ENCODE peak calls at places on chromosomes 4 and X, in four cellular contexts. K is IMR-90, P is A549, V is K562. Q is an unnamed sample.

GRCh38 chrX:81489987-81490386 is 288.1 kb downstream of the SH3BGRL start:
- DNase-seq in K (no peak), P (no peak), V (peak), Q (no peak)

GRCh38 chrX:3638280-3638873 is 75.1 kb downstream of the PRKX start:
- DNase-seq in K (peak), P (peak), V (peak), Q (peak)

GRCh38 chrX:22073928-22074327 is 41.8 kb downstream of the PHEX start:
- DNase-seq in K (no peak), P (no peak), V (no peak), Q (no peak)

GRCh38 chr4:185911556-185912064 is 99.6 kb upstream of the SORBS2 start:
- DNase-seq in K (peak), P (no peak), V (no peak), Q (no peak)

GRCh38 chr4:24855741-24856140 is 57.1 kb downstream of the CCDC149 start:
- DNase-seq in K (no peak), P (no peak), V (no peak), Q (no peak)

GRCh38 chrX:100649550-100650356 is 5.8 kb downstream of the SRPX2 start:
- DNase-seq in K (peak), P (peak), V (no peak), Q (no peak)

GRCh38 chr4:183905081-183905592 is at the start of gene STOX2:
- DNase-seq in K (peak), P (peak), V (no peak), Q (peak)

GRCh38 chr4:147093206-147093605 is 147.5 kb upstream of the TTC29 start:
- DNase-seq in K (no peak), P (no peak), V (no peak), Q (no peak)

GRCh38 chrX:23871905-23872546 is 35.7 kb downstream of the APOO start:
- DNase-seq in K (no peak), P (peak), V (no peak), Q (no peak)

GRCh38 chr4:87838207-87838606 is 5.4 kb downstream of the MEPE start:
- DNase-seq in K (no peak), P (peak), V (peak), Q (no peak)

GRCh38 chr4:154088741-154089140 is 299.9 kb upstream of the SFRP2 start:
- DNase-seq in K (no peak), P (no peak), V (no peak), Q (no peak)

GRCh38 chr4:87853108-87853507 is 20.3 kb downstream of the MEPE start:
- DNase-seq in K (peak), P (peak), V (peak), Q (peak)

GRCh38 chr4:151389316-151389715 is 19.7 kb upstream of the FHIP1A start:
- DNase-seq in K (no peak), P (no peak), V (no peak), Q (no peak)

GRCh38 chr4:118351851-118352827 is 664 bp downstream of the PRSS12 start:
- DNase-seq in K (peak), P (peak), V (no peak), Q (peak)

GRCh38 chrX:17814557-17814956 is 46.5 kb downstream of the RAI2 start:
- DNase-seq in K (peak), P (no peak), V (no peak), Q (no peak)

GRCh38 chrX:10052906-10053625 is 85.9 kb downstream of the CLDN34 start:
- DNase-seq in K (no peak), P (no peak), V (no peak), Q (no peak)

GRCh38 chr4:46937493-46937892 is 28.4 kb upstream of the COX7B2 start:
- DNase-seq in K (no peak), P (no peak), V (no peak), Q (no peak)

GRCh38 chr4:78020677-78021076 is 36.4 kb upstream of the FRAS1 start:
- DNase-seq in K (no peak), P (no peak), V (no peak), Q (no peak)

GRCh38 chr4:132982151-132982550 is 166.9 kb upstream of the PCDH10 start:
- DNase-seq in K (no peak), P (no peak), V (no peak), Q (no peak)

GRCh38 chrX:129534816-129535578 is 5.1 kb upstream of the OCRL start:
- DNase-seq in K (peak), P (no peak), V (no peak), Q (no peak)

GRCh38 chrX:71541546-71542022 is 8.7 kb downstream of the OGT start:
- DNase-seq in K (peak), P (no peak), V (no peak), Q (no peak)

GRCh38 chr4:152352645-152353116 is 183.2 kb downstream of the FBXW7 start:
- DNase-seq in K (peak), P (peak), V (peak), Q (peak)

GRCh38 chrX:154096140-154097002 is 1.1 kb downstream of the MECP2 start:
- DNase-seq in K (peak), P (peak), V (peak), Q (no peak)

GRCh38 chrX:125605145-125605544 is 285.5 kb downstream of the TEX13C start:
- DNase-seq in K (no peak), P (no peak), V (no peak), Q (no peak)

GRCh38 chrX:50107470-50107869 is 93.3 kb downstream of the AKAP4 start:
- DNase-seq in K (no peak), P (no peak), V (no peak), Q (no peak)

GRCh38 chrX:119655125-119655524 is 37.8 kb downstream of the SEPTIN6 start:
- DNase-seq in K (peak), P (peak), V (peak), Q (no peak)

DNA sequence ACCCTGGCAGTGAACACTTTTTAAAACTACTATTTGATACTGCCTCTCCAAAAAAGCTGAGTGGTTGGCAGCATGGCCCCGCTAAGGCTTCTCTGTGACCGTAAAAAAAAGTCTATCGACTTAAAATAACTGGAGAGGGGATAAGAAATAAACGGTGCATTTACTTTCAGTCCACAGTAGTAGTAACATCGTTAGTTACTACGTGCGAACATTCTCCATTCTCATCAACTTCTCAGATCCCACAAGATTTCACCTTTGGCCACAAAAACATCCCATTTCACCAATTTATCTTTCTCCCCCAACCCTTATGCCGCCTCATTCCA is 524 bp upstream of the EXOSC9 start:
- DNase-seq in K (no peak), P (no peak), V (no peak), Q (no peak)
- TF ChIP-seq BHLHE40 in K (no peak), P (no peak), V (no peak), Q (no peak)

DNA sequence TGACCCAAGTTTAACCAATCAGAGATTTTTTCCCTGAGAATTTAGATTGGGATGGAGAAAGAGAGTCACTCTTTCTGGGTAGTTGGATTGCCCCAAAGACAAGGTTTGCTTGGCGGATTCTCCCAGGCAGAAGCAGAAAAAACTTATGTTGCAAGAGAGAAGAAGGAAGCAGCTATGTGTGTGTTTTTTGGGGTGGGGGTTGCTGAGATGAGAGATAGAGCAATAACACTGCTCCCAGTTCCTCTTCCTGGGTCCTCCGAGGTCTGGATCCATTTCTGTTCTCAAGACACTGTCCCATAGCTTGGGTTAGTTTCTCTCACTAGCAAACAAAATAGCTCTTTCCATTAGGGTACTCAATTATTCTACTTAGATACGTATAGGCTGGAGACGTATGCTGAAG is 222.1 kb downstream of the STIM2 start:
- DNase-seq in K (no peak), P (no peak), V (no peak), Q (no peak)
- TF ChIP-seq BHLHE40 in K (no peak), P (no peak), V (no peak), Q (no peak)

GRCh38 chrX:66815227-66815626 is 176.3 kb upstream of the EDA2R start:
- DNase-seq in K (no peak), P (no peak), V (no peak), Q (no peak)
- TF ChIP-seq BHLHE40 in K (no peak), P (no peak), V (no peak), Q (no peak)

GRCh38 chr4:113434247-113434587 is 327.3 kb downstream of the CAMK2D start:
- DNase-seq in K (peak), P (no peak), V (no peak), Q (no peak)

GRCh38 chr4:113435893-113436292 is 325.6 kb downstream of the CAMK2D start:
- DNase-seq in K (peak), P (no peak), V (no peak), Q (no peak)

GRCh38 chr4:113433536-113434246 is 327.8 kb downstream of the CAMK2D start:
- DNase-seq in K (no peak), P (no peak), V (no peak), Q (no peak)

GRCh38 chr4:113436360-113436759 is 325.2 kb downstream of the CAMK2D start:
- DNase-seq in K (peak), P (no peak), V (no peak), Q (no peak)

DNA sequence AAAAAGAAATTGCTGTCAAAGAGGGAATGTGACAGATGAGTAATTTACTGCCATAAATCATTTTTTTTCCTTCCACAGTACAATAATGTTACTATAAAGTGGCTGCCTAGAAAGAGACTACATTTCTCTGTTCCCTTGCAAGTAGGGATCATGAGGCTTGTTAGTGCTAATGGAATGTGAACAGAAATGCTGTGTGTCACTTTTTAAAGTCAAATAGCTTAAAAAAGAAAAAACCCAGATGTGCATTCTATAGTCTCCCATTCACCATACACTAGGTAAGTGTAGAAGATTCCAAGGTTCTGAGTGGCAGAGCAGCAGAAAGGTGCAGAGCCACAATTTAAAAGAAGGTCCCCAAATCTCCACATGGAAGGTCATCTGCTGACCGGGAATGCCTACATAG is 328.4 kb downstream of the CAMK2D start:
- DNase-seq in K (no peak), P (no peak), V (no peak), Q (no peak)
- TF ChIP-seq BHLHE40 in K (no peak), P (no peak), V (no peak), Q (no peak)

GRCh38 chrX:51395474-51395806 is 62.8 kb downstream of the NUDT10 start:
- DNase-seq in K (no peak), P (no peak), V (no peak), Q (no peak)

DNA sequence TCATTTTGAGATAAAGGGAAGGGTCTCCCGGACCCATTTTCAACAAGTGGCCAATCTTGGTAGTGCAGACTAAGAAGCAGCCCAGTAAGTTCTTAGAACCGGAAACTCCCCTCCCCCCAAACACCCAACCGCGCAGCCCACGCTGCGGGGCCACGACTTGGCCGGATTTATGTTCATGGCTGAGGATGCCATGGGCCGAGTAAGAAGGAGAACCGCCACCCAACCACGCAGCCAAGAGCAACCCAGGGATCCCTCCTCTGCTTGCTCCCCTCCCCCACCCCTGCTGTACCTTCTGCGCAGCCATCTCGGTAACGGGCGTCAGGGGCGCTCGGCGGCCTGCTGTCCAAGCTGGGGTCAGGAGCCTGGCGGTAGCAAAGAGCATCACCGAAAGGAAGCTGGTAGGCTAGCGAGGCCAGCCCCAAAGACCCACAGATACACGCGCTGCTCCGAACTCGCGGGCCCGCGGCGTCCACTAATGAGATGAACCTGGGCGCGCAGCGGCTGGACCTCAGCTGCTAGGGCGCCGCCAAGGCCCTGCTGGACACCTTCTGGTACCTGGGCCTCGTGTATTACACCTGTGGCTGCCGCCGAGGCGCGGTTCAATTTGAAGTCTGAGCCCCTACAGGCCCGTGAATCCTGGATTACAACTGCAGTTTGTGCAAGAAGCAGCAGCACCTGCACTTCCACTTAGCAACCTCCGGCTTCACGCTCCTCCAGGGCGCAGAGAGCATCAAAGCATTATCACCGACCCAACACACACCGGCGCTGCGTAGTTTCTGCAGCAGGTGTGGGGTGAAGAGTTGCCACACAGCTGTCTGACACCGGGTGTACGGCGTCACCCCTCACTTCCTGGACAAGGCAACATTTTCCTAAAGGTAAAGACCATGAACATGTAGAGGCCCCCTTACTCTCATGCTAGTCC is 63.4 kb downstream of the NUDT10 start:
- DNase-seq in K (no peak), P (peak), V (peak), Q (peak)
- TF ChIP-seq BHLHE40 in K (no peak), P (no peak), V (no peak), Q (no peak)

DNA sequence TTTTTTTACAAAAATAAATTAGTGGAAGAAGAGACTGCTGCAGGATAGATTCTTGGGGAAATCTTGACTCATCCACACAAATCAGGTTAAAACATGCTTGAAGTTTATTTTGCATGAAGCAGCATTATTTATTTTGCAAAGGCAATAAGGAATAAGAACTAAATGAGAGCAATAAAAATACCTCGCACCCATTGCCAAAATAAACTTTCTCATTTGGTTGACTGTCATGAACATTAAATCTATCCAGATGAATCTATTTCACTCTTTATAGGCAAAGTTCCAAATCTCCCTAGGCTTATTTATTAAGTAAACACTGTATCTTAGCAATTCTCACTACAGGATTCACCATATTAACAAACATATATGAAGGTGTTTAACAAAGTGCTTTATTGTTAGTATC is 58.9 kb downstream of the HOPX start:
- DNase-seq in K (no peak), P (no peak), V (no peak), Q (no peak)
- TF ChIP-seq BHLHE40 in K (no peak), P (no peak), V (no peak), Q (no peak)

GRCh38 chrX:31130457-31131215 is 58.8 kb upstream of the FTHL17 start:
- DNase-seq in K (no peak), P (no peak), V (no peak), Q (no peak)
- TF ChIP-seq BHLHE40 in K (no peak), P (no peak), V (no peak), Q (no peak)

DNA sequence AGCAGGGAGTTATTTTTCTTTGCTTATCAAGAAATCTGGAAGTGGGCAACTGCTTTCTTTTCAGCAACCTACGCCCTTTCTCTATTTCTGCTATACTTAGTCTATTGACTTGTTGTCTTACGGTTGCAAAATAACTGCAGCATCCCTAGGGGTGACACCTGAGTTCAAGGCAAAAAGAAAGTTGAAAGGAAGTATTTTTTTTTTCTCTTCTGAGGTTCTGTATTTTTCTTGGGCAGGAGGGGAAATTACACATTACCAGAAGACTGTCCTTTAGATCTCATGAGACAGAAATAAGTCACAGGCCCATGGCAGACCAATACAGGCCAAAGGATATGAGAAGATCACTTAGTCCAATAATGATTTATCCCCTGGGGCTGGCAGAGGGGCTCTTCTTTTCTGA is 204.7 kb upstream of the CASK start:
- DNase-seq in K (no peak), P (no peak), V (no peak), Q (no peak)
- TF ChIP-seq BHLHE40 in K (no peak), P (no peak), V (no peak), Q (no peak)